ENCODE peak calls at places on chromosomes 12 and 14, in nine cellular contexts. One of them, this sample, is unnamed.

GRCh38 chr14:94517248-94517640 is 8.0 kb upstream of the SERPINA12 start:
- DNase-seq in CD4-positive, CD25-positive, alpha-beta regulatory T cell: no peak
- DNase-seq in astrocyte of the spinal cord: no peak
- DNase-seq in foreskin fibroblast: no peak
- DNase-seq in HepG2: no peak
- DNase-seq in left lung: no peak
- DNase-seq in GM06990: no peak
- DNase-seq in HL-60: no peak
- DNase-seq in lower lobe of right lung: no peak
- DNase-seq in this sample: no peak

GRCh38 chr14:21454843-21455550 is 926 bp downstream of the CHD8 start:
- DNase-seq in CD4-positive, CD25-positive, alpha-beta regulatory T cell: peak; percentile 22
- DNase-seq in astrocyte of the spinal cord: no peak
- DNase-seq in foreskin fibroblast: peak; percentile 26
- DNase-seq in HepG2: peak; percentile 33
- DNase-seq in left lung: no peak
- DNase-seq in GM06990: no peak
- DNase-seq in HL-60: no peak
- DNase-seq in lower lobe of right lung: no peak
- DNase-seq in this sample: no peak

GRCh38 chr12:51341259-51342007 is 5.0 kb downstream of the CELA1 start:
- DNase-seq in CD4-positive, CD25-positive, alpha-beta regulatory T cell: peak; percentile 78
- DNase-seq in astrocyte of the spinal cord: peak; percentile 75
- DNase-seq in foreskin fibroblast: peak; percentile 86
- DNase-seq in HepG2: peak; percentile 47
- DNase-seq in left lung: no peak
- DNase-seq in GM06990: peak; percentile 53
- DNase-seq in HL-60: peak; percentile 76
- DNase-seq in lower lobe of right lung: peak; percentile 53
- DNase-seq in this sample: peak; percentile 20

GRCh38 chr14:90388437-90388836 is 8.4 kb upstream of the CALM1 start:
- DNase-seq in CD4-positive, CD25-positive, alpha-beta regulatory T cell: no peak
- DNase-seq in astrocyte of the spinal cord: peak; percentile 77
- DNase-seq in foreskin fibroblast: peak; percentile 87
- DNase-seq in HepG2: no peak
- DNase-seq in left lung: no peak
- DNase-seq in GM06990: no peak
- DNase-seq in HL-60: no peak
- DNase-seq in lower lobe of right lung: no peak
- DNase-seq in this sample: no peak

GRCh38 chr14:31834616-31835015 is 242.5 kb upstream of the ARHGAP5 start:
- DNase-seq in CD4-positive, CD25-positive, alpha-beta regulatory T cell: no peak
- DNase-seq in astrocyte of the spinal cord: peak; percentile 60
- DNase-seq in foreskin fibroblast: peak; percentile 62
- DNase-seq in HepG2: peak; percentile 41
- DNase-seq in left lung: no peak
- DNase-seq in GM06990: no peak
- DNase-seq in HL-60: no peak
- DNase-seq in lower lobe of right lung: no peak
- DNase-seq in this sample: no peak

GRCh38 chr12:3084742-3085141 is 7.6 kb downstream of the TSPAN9 start:
- DNase-seq in CD4-positive, CD25-positive, alpha-beta regulatory T cell: no peak
- DNase-seq in astrocyte of the spinal cord: no peak
- DNase-seq in foreskin fibroblast: no peak
- DNase-seq in HepG2: no peak
- DNase-seq in left lung: no peak
- DNase-seq in GM06990: no peak
- DNase-seq in HL-60: no peak
- DNase-seq in lower lobe of right lung: no peak
- DNase-seq in this sample: no peak

GRCh38 chr14:34522496-34522895 is 17.0 kb downstream of the EAPP start:
- DNase-seq in CD4-positive, CD25-positive, alpha-beta regulatory T cell: no peak
- DNase-seq in astrocyte of the spinal cord: no peak
- DNase-seq in foreskin fibroblast: no peak
- DNase-seq in HepG2: no peak
- DNase-seq in left lung: no peak
- DNase-seq in GM06990: no peak
- DNase-seq in HL-60: no peak
- DNase-seq in lower lobe of right lung: no peak
- DNase-seq in this sample: no peak

GRCh38 chr14:59407246-59407615 is 57.9 kb downstream of the GPR135 start:
- DNase-seq in CD4-positive, CD25-positive, alpha-beta regulatory T cell: no peak
- DNase-seq in astrocyte of the spinal cord: peak; percentile 93
- DNase-seq in foreskin fibroblast: peak; percentile 93
- DNase-seq in HepG2: peak; percentile 26
- DNase-seq in left lung: no peak
- DNase-seq in GM06990: no peak
- DNase-seq in HL-60: no peak
- DNase-seq in lower lobe of right lung: no peak
- DNase-seq in this sample: no peak

GRCh38 chr14:100779691-100780080 is 46.2 kb upstream of the MEG3 start:
- DNase-seq in CD4-positive, CD25-positive, alpha-beta regulatory T cell: no peak
- DNase-seq in astrocyte of the spinal cord: no peak
- DNase-seq in foreskin fibroblast: no peak
- DNase-seq in HepG2: no peak
- DNase-seq in left lung: no peak
- DNase-seq in GM06990: no peak
- DNase-seq in HL-60: no peak
- DNase-seq in lower lobe of right lung: no peak
- DNase-seq in this sample: no peak

GRCh38 chr14:35931346-35931745 is 105.2 kb downstream of the BRMS1L start:
- DNase-seq in CD4-positive, CD25-positive, alpha-beta regulatory T cell: no peak
- DNase-seq in astrocyte of the spinal cord: no peak
- DNase-seq in foreskin fibroblast: no peak
- DNase-seq in HepG2: no peak
- DNase-seq in left lung: no peak
- DNase-seq in GM06990: no peak
- DNase-seq in HL-60: no peak
- DNase-seq in lower lobe of right lung: no peak
- DNase-seq in this sample: no peak

GRCh38 chr12:121391619-121392324 is 8.1 kb upstream of the RNF34 start:
- DNase-seq in CD4-positive, CD25-positive, alpha-beta regulatory T cell: peak; percentile 8
- DNase-seq in astrocyte of the spinal cord: no peak
- DNase-seq in foreskin fibroblast: peak; percentile 79
- DNase-seq in HepG2: no peak
- DNase-seq in left lung: no peak
- DNase-seq in GM06990: peak; percentile 32
- DNase-seq in HL-60: peak; percentile 16
- DNase-seq in lower lobe of right lung: peak; percentile 53
- DNase-seq in this sample: no peak

GRCh38 chr12:21138016-21138415 is 7.0 kb downstream of the SLCO1B1 start:
- DNase-seq in CD4-positive, CD25-positive, alpha-beta regulatory T cell: no peak
- DNase-seq in astrocyte of the spinal cord: no peak
- DNase-seq in foreskin fibroblast: no peak
- DNase-seq in HepG2: no peak
- DNase-seq in left lung: no peak
- DNase-seq in GM06990: no peak
- DNase-seq in HL-60: no peak
- DNase-seq in lower lobe of right lung: no peak
- DNase-seq in this sample: no peak

GRCh38 chr12:77166711-77167110 is 101.3 kb upstream of the E2F7 start:
- DNase-seq in CD4-positive, CD25-positive, alpha-beta regulatory T cell: no peak
- DNase-seq in astrocyte of the spinal cord: peak; percentile 12
- DNase-seq in foreskin fibroblast: peak; percentile 44
- DNase-seq in HepG2: no peak
- DNase-seq in left lung: no peak
- DNase-seq in GM06990: no peak
- DNase-seq in HL-60: no peak
- DNase-seq in lower lobe of right lung: no peak
- DNase-seq in this sample: no peak

GRCh38 chr14:57405562-57405961 is 15.2 kb downstream of the NAA30 start:
- DNase-seq in CD4-positive, CD25-positive, alpha-beta regulatory T cell: no peak
- DNase-seq in astrocyte of the spinal cord: no peak
- DNase-seq in foreskin fibroblast: no peak
- DNase-seq in HepG2: no peak
- DNase-seq in left lung: no peak
- DNase-seq in GM06990: no peak
- DNase-seq in HL-60: no peak
- DNase-seq in lower lobe of right lung: no peak
- DNase-seq in this sample: no peak

GRCh38 chr14:32078030-32078793 is 1.1 kb downstream of the ARHGAP5 start:
- DNase-seq in CD4-positive, CD25-positive, alpha-beta regulatory T cell: peak; percentile 30
- DNase-seq in astrocyte of the spinal cord: peak; percentile 50
- DNase-seq in foreskin fibroblast: peak; percentile 71
- DNase-seq in HepG2: peak; percentile 70
- DNase-seq in left lung: peak; percentile 34
- DNase-seq in GM06990: peak; percentile 63
- DNase-seq in HL-60: no peak
- DNase-seq in lower lobe of right lung: peak; percentile 50
- DNase-seq in this sample: no peak

GRCh38 chr12:80222261-80222660 is 122.9 kb downstream of the OTOGL start:
- DNase-seq in CD4-positive, CD25-positive, alpha-beta regulatory T cell: no peak
- DNase-seq in astrocyte of the spinal cord: no peak
- DNase-seq in foreskin fibroblast: no peak
- DNase-seq in HepG2: no peak
- DNase-seq in left lung: no peak
- DNase-seq in GM06990: no peak
- DNase-seq in HL-60: no peak
- DNase-seq in lower lobe of right lung: no peak
- DNase-seq in this sample: no peak

GRCh38 chr12:94650143-94651056 is at the start of gene TMCC3:
- DNase-seq in CD4-positive, CD25-positive, alpha-beta regulatory T cell: no peak
- DNase-seq in astrocyte of the spinal cord: no peak
- DNase-seq in foreskin fibroblast: peak; percentile 84
- DNase-seq in HepG2: no peak
- DNase-seq in left lung: peak; percentile 93
- DNase-seq in GM06990: peak; percentile 62
- DNase-seq in HL-60: no peak
- DNase-seq in lower lobe of right lung: peak; percentile 70
- DNase-seq in this sample: no peak

GRCh38 chr14:66509874-66510273 is 1.9 kb downstream of the GPHN start:
- DNase-seq in CD4-positive, CD25-positive, alpha-beta regulatory T cell: no peak
- DNase-seq in astrocyte of the spinal cord: no peak
- DNase-seq in foreskin fibroblast: peak; percentile 20
- DNase-seq in HepG2: no peak
- DNase-seq in left lung: no peak
- DNase-seq in GM06990: no peak
- DNase-seq in HL-60: no peak
- DNase-seq in lower lobe of right lung: no peak
- DNase-seq in this sample: no peak
- H3K4me3 ChIP-seq in CD4-positive, CD25-positive, alpha-beta regulatory T cell: peak overlapping the region; percentile 79
- H3K4me3 ChIP-seq in astrocyte of the spinal cord: peak overlapping the region; percentile 86
- H3K4me3 ChIP-seq in foreskin fibroblast: peak overlapping the region; percentile 93
- H3K4me3 ChIP-seq in HepG2: peak overlapping the region; percentile 95
- H3K4me3 ChIP-seq in left lung: no peak overlapping the region
- H3K4me3 ChIP-seq in GM06990: peak overlapping the region; percentile 100
- H3K4me3 ChIP-seq in HL-60: peak overlapping the region; percentile 72
- H3K4me3 ChIP-seq in lower lobe of right lung: peak overlapping the region; percentile 90
- H3K4me3 ChIP-seq in this sample: peak overlapping the region; percentile 78

GRCh38 chr14:105063041-105063440 is 2.2 kb downstream of the GPR132 start:
- DNase-seq in CD4-positive, CD25-positive, alpha-beta regulatory T cell: no peak
- DNase-seq in astrocyte of the spinal cord: no peak
- DNase-seq in foreskin fibroblast: no peak
- DNase-seq in HepG2: no peak
- DNase-seq in left lung: peak; percentile 39
- DNase-seq in GM06990: peak; percentile 17
- DNase-seq in HL-60: no peak
- DNase-seq in lower lobe of right lung: no peak
- DNase-seq in this sample: no peak
- H3K4me3 ChIP-seq in CD4-positive, CD25-positive, alpha-beta regulatory T cell: peak overlapping the region; percentile 72
- H3K4me3 ChIP-seq in astrocyte of the spinal cord: no peak overlapping the region
- H3K4me3 ChIP-seq in foreskin fibroblast: no peak overlapping the region
- H3K4me3 ChIP-seq in HepG2: no peak overlapping the region
- H3K4me3 ChIP-seq in left lung: no peak overlapping the region
- H3K4me3 ChIP-seq in GM06990: peak overlapping the region; percentile 90
- H3K4me3 ChIP-seq in HL-60: peak overlapping the region; percentile 20
- H3K4me3 ChIP-seq in lower lobe of right lung: peak overlapping the region; percentile 46
- H3K4me3 ChIP-seq in this sample: peak overlapping the region; percentile 11

DNA sequence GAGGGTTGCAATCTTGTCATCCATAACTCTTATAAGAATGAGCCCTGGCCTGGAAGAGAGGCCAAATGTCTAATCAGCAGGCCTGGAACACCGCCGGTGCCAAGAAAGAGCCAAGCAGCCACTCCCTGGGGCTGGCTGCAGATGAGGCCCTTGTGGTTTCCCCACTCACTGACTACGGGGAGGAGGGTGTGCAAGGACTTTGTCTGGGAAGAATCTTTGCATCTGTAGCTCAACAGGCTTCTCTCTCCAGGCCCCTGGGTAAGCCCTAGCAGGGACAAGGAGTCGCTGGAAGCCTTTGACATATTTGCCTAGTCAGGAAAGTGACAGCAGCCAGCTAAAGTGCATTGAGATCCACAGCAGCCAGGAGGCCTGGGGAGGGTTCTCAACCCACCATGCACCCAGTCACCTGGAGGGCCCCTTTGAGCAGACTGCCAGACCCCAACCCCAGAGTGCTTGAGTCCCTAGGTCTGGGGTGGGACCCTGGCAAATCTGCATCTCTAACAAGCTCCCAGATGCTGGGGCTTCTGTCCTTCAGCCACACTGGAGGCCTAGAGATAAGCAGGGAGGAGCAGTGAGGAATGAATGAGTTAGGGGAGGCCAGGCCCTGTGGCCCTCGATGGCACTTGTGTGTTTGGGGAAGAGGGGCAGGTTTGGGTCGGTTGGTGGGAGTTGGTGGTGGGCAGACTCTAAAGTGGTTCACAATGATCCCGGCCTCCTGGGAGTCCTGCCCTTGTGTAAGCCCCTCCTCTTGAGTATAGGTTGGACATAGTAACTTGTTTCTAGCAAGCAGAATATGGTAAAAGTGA is 13.9 kb upstream of the LRTM2 start:
- DNase-seq in CD4-positive, CD25-positive, alpha-beta regulatory T cell: no peak
- DNase-seq in astrocyte of the spinal cord: no peak
- DNase-seq in foreskin fibroblast: no peak
- DNase-seq in HepG2: no peak
- DNase-seq in left lung: peak; percentile 20
- DNase-seq in GM06990: no peak
- DNase-seq in HL-60: peak; percentile 52
- DNase-seq in lower lobe of right lung: peak; percentile 34
- DNase-seq in this sample: no peak
- H3K4me3 ChIP-seq in CD4-positive, CD25-positive, alpha-beta regulatory T cell: no peak overlapping the region
- H3K4me3 ChIP-seq in astrocyte of the spinal cord: no peak overlapping the region
- H3K4me3 ChIP-seq in foreskin fibroblast: no peak overlapping the region
- H3K4me3 ChIP-seq in HepG2: no peak overlapping the region
- H3K4me3 ChIP-seq in left lung: no peak overlapping the region
- H3K4me3 ChIP-seq in GM06990: no peak overlapping the region
- H3K4me3 ChIP-seq in HL-60: no peak overlapping the region
- H3K4me3 ChIP-seq in lower lobe of right lung: no peak overlapping the region
- H3K4me3 ChIP-seq in this sample: no peak overlapping the region

DNA sequence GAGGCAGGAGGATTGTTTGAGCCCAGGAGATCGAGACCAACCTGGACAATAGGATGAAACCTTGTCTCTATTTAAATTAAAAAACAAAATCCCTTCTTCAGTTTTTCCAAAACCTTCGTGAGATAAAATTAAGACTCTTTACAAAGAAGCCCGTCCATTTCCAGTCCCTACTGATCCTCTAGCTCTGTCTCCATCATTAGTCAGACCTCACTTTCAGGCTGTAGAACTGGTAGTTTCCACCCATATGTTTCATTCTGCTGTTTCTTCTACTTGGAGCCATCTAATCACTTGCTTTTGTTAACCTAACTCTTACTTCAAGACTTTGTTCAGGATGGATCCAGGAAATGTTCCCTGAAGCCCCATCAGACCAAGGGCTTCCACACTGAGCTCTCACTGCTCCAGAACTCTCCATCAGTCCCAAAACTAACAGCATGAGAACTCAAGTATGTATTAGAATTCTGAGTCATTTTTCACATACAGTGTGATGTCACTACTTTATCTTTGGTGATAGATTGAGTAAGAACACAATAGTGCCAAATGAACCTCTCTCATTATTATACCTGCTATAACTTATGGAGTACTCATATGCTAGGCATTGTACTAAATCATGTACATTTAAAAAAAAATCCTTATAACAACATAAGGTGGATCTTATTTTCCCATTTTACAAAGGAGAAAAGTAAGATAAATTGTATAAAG is 90.8 kb downstream of the PRICKLE1 start:
- DNase-seq in CD4-positive, CD25-positive, alpha-beta regulatory T cell: no peak
- DNase-seq in astrocyte of the spinal cord: no peak
- DNase-seq in foreskin fibroblast: no peak
- DNase-seq in HepG2: no peak
- DNase-seq in left lung: no peak
- DNase-seq in GM06990: no peak
- DNase-seq in HL-60: no peak
- DNase-seq in lower lobe of right lung: no peak
- DNase-seq in this sample: no peak
- H3K4me3 ChIP-seq in CD4-positive, CD25-positive, alpha-beta regulatory T cell: no peak overlapping the region
- H3K4me3 ChIP-seq in astrocyte of the spinal cord: no peak overlapping the region
- H3K4me3 ChIP-seq in foreskin fibroblast: no peak overlapping the region
- H3K4me3 ChIP-seq in HepG2: no peak overlapping the region
- H3K4me3 ChIP-seq in left lung: no peak overlapping the region
- H3K4me3 ChIP-seq in GM06990: no peak overlapping the region
- H3K4me3 ChIP-seq in HL-60: no peak overlapping the region
- H3K4me3 ChIP-seq in lower lobe of right lung: no peak overlapping the region
- H3K4me3 ChIP-seq in this sample: no peak overlapping the region